ENCODE peak calls at places on chromosomes 1 and 21, in five cellular contexts. G is fibroblast of pulmonary artery, B is transverse colon, Z is NCI-H2081, W is B cell. J is an unnamed sample.

GRCh38 chr1:54378157-54378883 is 27.9 kb downstream of the SSBP3 start:
- DNase-seq in B (no peak), W (no peak), G (no peak), Z (no peak), J (no peak)

GRCh38 chr1:36067871-36068270 is 16.0 kb upstream of the TEKT2 start:
- DNase-seq in W (no peak), Z (no peak), B (no peak), G (no peak), J (no peak)

GRCh38 chr1:35899941-35900340 is 16.9 kb downstream of the AGO1 start:
- DNase-seq in G (no peak), Z (no peak), W (no peak), B (no peak), J (no peak)

GRCh38 chr1:78229344-78229743 is 183.6 kb downstream of the GIPC2 start:
- DNase-seq in B (no peak), Z (no peak), W (no peak), G (peak; percentile 74), J (no peak)

GRCh38 chr1:12424150-12424549 is 193.9 kb downstream of the DHRS3 start:
- DNase-seq in W (no peak), Z (no peak), G (peak; percentile 71), B (no peak), J (no peak)

GRCh38 chr21:18218331-18218730 is 26.3 kb upstream of the CHODL start:
- DNase-seq in G (no peak), Z (no peak), B (no peak), W (no peak), J (no peak)

GRCh38 chr1:55827350-55827749 is 612.2 kb upstream of the USP24 start:
- DNase-seq in B (no peak), Z (no peak), W (no peak), G (peak; percentile 97), J (no peak)

GRCh38 chr1:245380790-245381535 is 226.2 kb downstream of the KIF26B start:
- DNase-seq in W (no peak), Z (no peak), B (no peak), G (peak; percentile 17), J (no peak)

GRCh38 chr1:161989108-161989507 is 34.6 kb downstream of the OLFML2B start:
- DNase-seq in W (no peak), Z (no peak), B (no peak), G (no peak), J (no peak)